ENCODE peak calls at places on chromosomes 1 and 21, in nine cellular contexts. Q is NCI-H1694; X is stimulated activated CD4-positive, alpha-beta T cell treated with anti-CD3 and anti-CD28 coated beads, Interleukin-15, amount 100 ng/mL, for 24 hours; L is AG08395; T is activated CD4-positive, alpha-beta T cell treated with anti-CD3 and anti-CD28 coated beads, Interleukin-2, amount 50 U/mL, for 1 hour; N is COR-L47; K is Daoy; C is activated T-helper 1 cell treated with anti-CD3 and anti-CD28 coated beads, Interleukin-2, amount 50 U/mL, for 16 hours; J is LoVo. F is an unnamed sample.

GRCh38 chr1:234670936-234671628 is 61.1 kb upstream of the IRF2BP2 start:
- DNase-seq in T (no peak), J (no peak), K (no peak), X (no peak), N (no peak), C (no peak), Q (no peak), L (no peak), F (no peak)

GRCh38 chr1:236888126-236888525 is 93.0 kb downstream of the MTR start:
- DNase-seq in J (no peak), L (no peak), X (no peak), K (no peak), Q (peak; percentile 75), T (no peak), C (no peak), N (no peak), F (no peak)

GRCh38 chr1:204177133-204177532 is 11.0 kb upstream of the REN start:
- DNase-seq in L (no peak), X (no peak), N (no peak), T (no peak), Q (no peak), C (no peak), K (no peak), J (no peak), F (no peak)

GRCh38 chr1:4756851-4757580 is 102.6 kb downstream of the AJAP1 start:
- DNase-seq in Q (no peak), K (no peak), N (no peak), T (no peak), X (no peak), J (no peak), C (no peak), L (no peak), F (peak; percentile 21)

GRCh38 chr1:221310180-221310579 is 430.9 kb downstream of the HLX start:
- DNase-seq in X (no peak), L (no peak), Q (peak; percentile 99), N (no peak), K (no peak), C (no peak), T (no peak), J (no peak), F (no peak)

GRCh38 chr1:205913451-205914204 is 29.6 kb downstream of the SLC26A9 start:
- DNase-seq in L (peak; percentile 20), T (no peak), X (no peak), K (peak; percentile 43), C (no peak), Q (no peak), J (peak; percentile 16), N (no peak), F (no peak)

GRCh38 chr1:165717918-165718515 is 19.7 kb upstream of the ALDH9A1 start:
- DNase-seq in N (peak; percentile 31), J (peak; percentile 15), L (peak; percentile 65), Q (peak; percentile 39), K (peak; percentile 44), C (no peak), T (peak; percentile 9), X (peak; percentile 21), F (peak; percentile 84)

GRCh38 chr1:17061486-17062271 is 7.8 kb upstream of the SDHB start:
- DNase-seq in X (no peak), C (no peak), K (peak; percentile 33), N (no peak), Q (no peak), L (no peak), J (no peak), T (no peak), F (no peak)

GRCh38 chr1:59730302-59730701 is 84.4 kb upstream of the HOOK1 start:
- DNase-seq in C (no peak), N (no peak), Q (no peak), T (no peak), X (no peak), K (peak; percentile 28), J (no peak), L (peak; percentile 64), F (no peak)

GRCh38 chr1:65958561-65959350 is 166.1 kb downstream of the PDE4B start:
- DNase-seq in Q (peak; percentile 62), T (peak; percentile 2), J (peak; percentile 48), C (no peak), X (peak; percentile 10), L (peak; percentile 47), N (peak; percentile 56), K (peak; percentile 37), F (peak; percentile 22)

GRCh38 chr1:82782599-82782998 is 981.9 kb downstream of the ADGRL2 start:
- DNase-seq in X (no peak), L (no peak), N (no peak), Q (no peak), T (no peak), K (no peak), C (no peak), J (no peak), F (no peak)

GRCh38 chr1:62276791-62277190 is 42.4 kb downstream of the KANK4 start:
- DNase-seq in L (no peak), X (no peak), Q (no peak), T (no peak), N (no peak), C (no peak), J (no peak), K (no peak), F (no peak)

GRCh38 chr1:214989341-214989740 is 93.2 kb upstream of the KCNK2 start:
- DNase-seq in X (no peak), L (peak; percentile 66), T (no peak), J (no peak), C (no peak), N (no peak), K (peak; percentile 35), Q (no peak), F (peak; percentile 73)

GRCh38 chr1:226496616-226497015 is 51.9 kb upstream of the STUM start:
- DNase-seq in J (no peak), X (no peak), K (no peak), C (no peak), N (no peak), L (no peak), T (no peak), Q (no peak), F (no peak)

GRCh38 chr1:18009061-18009728 is 98.4 kb upstream of the IGSF21 start:
- DNase-seq in K (peak; percentile 47), C (no peak), J (no peak), N (no peak), L (no peak), T (no peak), Q (no peak), X (no peak), F (no peak)

GRCh38 chr21:15276243-15276642 is 211.4 kb upstream of the NRIP1 start:
- DNase-seq in L (no peak), J (no peak), K (no peak), Q (no peak), X (no peak), C (no peak), N (no peak), T (no peak), F (no peak)

GRCh38 chr1:2991753-2992495 is 29.3 kb upstream of the ACTRT2 start:
- DNase-seq in X (no peak), T (no peak), N (no peak), L (no peak), C (no peak), J (no peak), Q (no peak), K (no peak), F (peak; percentile 63)

GRCh38 chr1:94727846-94728715 is 92.1 kb upstream of the SLC44A3 start:
- DNase-seq in Q (no peak), N (no peak), L (peak; percentile 80), K (peak; percentile 96), T (no peak), J (no peak), C (no peak), X (no peak), F (peak; percentile 76)

GRCh38 chr21:30083120-30083945 is 83.3 kb downstream of the CLDN17 start:
- DNase-seq in L (no peak), X (no peak), K (no peak), C (no peak), J (no peak), Q (no peak), N (peak; percentile 21), T (no peak), F (no peak)

GRCh38 chr1:234925440-234926251 is 203.0 kb downstream of the TOMM20 start:
- DNase-seq in N (no peak), Q (no peak), T (no peak), J (peak; percentile 85), X (no peak), K (peak; percentile 95), C (no peak), L (peak; percentile 93), F (peak; percentile 95)

GRCh38 chr1:199937161-199937560 is 90.3 kb upstream of the NR5A2 start:
- DNase-seq in L (no peak), X (no peak), Q (no peak), K (no peak), T (no peak), J (no peak), N (no peak), C (no peak), F (no peak)

GRCh38 chr1:40868051-40868723 is 6.0 kb upstream of the CITED4 start:
- DNase-seq in J (peak; percentile 6), X (no peak), C (no peak), Q (no peak), N (no peak), T (no peak), K (peak; percentile 66), L (no peak), F (no peak)

GRCh38 chr1:56825436-56825835 is 6.2 kb upstream of the FYB2 start:
- DNase-seq in T (no peak), K (no peak), L (no peak), Q (no peak), C (no peak), X (no peak), J (no peak), N (no peak), F (no peak)

GRCh38 chr1:196034080-196034706 is 574.0 kb downstream of the KCNT2 start:
- DNase-seq in T (no peak), L (no peak), Q (peak; percentile 15), X (no peak), C (no peak), J (no peak), N (peak; percentile 87), K (no peak), F (no peak)

GRCh38 chr21:36854391-36854790 is 112.1 kb downstream of the HLCS start:
- DNase-seq in T (no peak), L (peak; percentile 31), C (no peak), N (peak; percentile 37), X (peak; percentile 33), Q (peak; percentile 71), J (no peak), K (peak; percentile 58), F (no peak)

GRCh38 chr1:84996846-84997666 is at the start of gene MCOLN2:
- DNase-seq in X (peak; percentile 63), K (peak; percentile 76), Q (peak; percentile 2), J (peak; percentile 66), N (peak; percentile 39), T (peak; percentile 49), C (peak; percentile 37), L (peak; percentile 75), F (peak; percentile 73)

F was measured in osteoblast.